ENCODE peak calls at places on chromosomes 4 and X, in four cellular contexts. C, B, O and L are unnamed samples.

GRCh38 chr4:147822128-147822527 is 90.2 kb downstream of the ARHGAP10 start:
- DNase-seq in O (no peak), B (no peak), C (no peak), L (no peak)

GRCh38 chr4:161329852-161330251 is 833.9 kb downstream of the FSTL5 start:
- DNase-seq in O (no peak), B (no peak), C (no peak), L (no peak)

GRCh38 chr4:81164623-81165416 is 50.2 kb downstream of the PRKG2 start:
- DNase-seq in O (no peak), C (no peak), B (no peak), L (no peak)

GRCh38 chr4:66662620-66663019 is 882.7 kb downstream of the CENPC start:
- DNase-seq in B (no peak), O (no peak), C (no peak), L (no peak)

GRCh38 chr4:128225148-128225547 is 62.5 kb downstream of the PGRMC2 start:
- DNase-seq in O (no peak), B (no peak), C (no peak), L (no peak)

GRCh38 chr4:1210971-1211370 is 38.0 kb downstream of the CTBP1 start:
- DNase-seq in B (no peak), O (no peak), C (no peak), L (no peak)

GRCh38 chr4:40737882-40738281 is 11.9 kb upstream of the NSUN7 start:
- DNase-seq in C (no peak), B (no peak), O (no peak), L (no peak)

GRCh38 chrX:68072016-68072415 is 361.3 kb downstream of the OPHN1 start:
- DNase-seq in B (no peak), O (no peak), C (no peak), L (no peak)

GRCh38 chr4:47334597-47335185 is 128.8 kb downstream of the COMMD8 start:
- DNase-seq in B (no peak), O (no peak), C (no peak), L (no peak)

GRCh38 chr4:972651-973424 is 531 bp downstream of the DGKQ start:
- DNase-seq in B (no peak), O (peak), C (peak), L (peak)

GRCh38 chrX:84046403-84046984 is 141.5 kb downstream of the RPS6KA6 start:
- DNase-seq in B (no peak), C (peak), O (peak), L (peak)

GRCh38 chr4:173316060-173316459 is 18.1 kb downstream of the HMGB2 start:
- DNase-seq in O (no peak), C (no peak), B (no peak), L (no peak)

GRCh38 chr4:173318648-173319211 is 15.4 kb downstream of the HMGB2 start:
- DNase-seq in C (peak), B (no peak), O (peak), L (no peak)

GRCh38 chr4:173319696-173320095 is 14.5 kb downstream of the HMGB2 start:
- DNase-seq in C (no peak), O (no peak), B (no peak), L (no peak)

GRCh38 chr4:173314715-173315114 is 19.4 kb downstream of the HMGB2 start:
- DNase-seq in C (no peak), O (no peak), B (no peak), L (no peak)

GRCh38 chr4:173317003-173317402 is 17.2 kb downstream of the HMGB2 start:
- DNase-seq in C (peak), B (no peak), O (peak), L (peak)
- TF ChIP-seq USF1 in C (no peak), B (no peak), O (no peak), L (no peak)

GRCh38 chr4:101037249-101037648 is 310.1 kb downstream of the PPP3CA start:
- DNase-seq in B (no peak), O (no peak), C (no peak), L (no peak)
- TF ChIP-seq USF1 in B (no peak), O (no peak), C (no peak), L (no peak)

GRCh38 chr4:95050980-95051688 is 293.4 kb downstream of the BMPR1B start:
- DNase-seq in O (no peak), C (no peak), B (no peak), L (peak)
- TF ChIP-seq USF1 in O (no peak), C (no peak), B (no peak), L (no peak)

GRCh38 chrX:137823257-137823656 is 257.3 kb downstream of the ZIC3 start:
- DNase-seq in B (no peak), O (no peak), C (peak), L (no peak)
- TF ChIP-seq USF1 in B (no peak), O (no peak), C (no peak), L (no peak)

DNA sequence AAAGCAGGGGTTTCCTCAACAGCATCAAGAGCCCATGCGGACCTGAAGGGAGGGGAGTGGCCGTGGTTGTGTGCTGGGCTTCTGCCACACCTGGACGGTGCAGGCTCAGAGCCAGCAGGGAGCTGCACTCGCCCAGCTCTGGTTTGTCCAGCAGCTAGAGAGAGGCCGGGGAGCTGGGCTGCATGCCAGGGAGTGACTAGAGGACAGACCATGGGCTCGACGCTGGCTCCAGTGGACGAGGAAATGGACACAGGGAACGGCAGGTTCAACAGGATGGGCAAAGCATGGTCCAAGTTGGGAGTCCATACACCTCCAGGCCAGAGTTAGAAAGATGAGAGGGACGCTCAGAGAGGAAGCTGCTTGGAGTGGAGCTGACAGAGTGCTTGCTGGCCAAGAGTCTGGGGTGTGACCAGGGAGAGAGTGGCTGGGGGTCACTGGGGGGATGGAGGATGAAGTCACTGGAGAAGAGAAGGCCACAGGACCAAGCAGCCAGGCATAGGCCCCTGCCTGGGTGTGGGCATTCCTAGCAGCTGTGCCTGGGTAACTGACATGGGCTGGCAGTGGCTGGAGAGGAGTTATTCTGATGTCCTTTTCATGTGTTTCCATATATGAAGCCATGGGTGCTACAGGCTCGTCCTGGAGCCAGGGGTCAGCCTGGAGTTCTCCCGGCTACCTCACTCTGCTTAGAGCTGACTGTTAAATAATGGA is 42.8 kb downstream of the HTT-AS start:
- DNase-seq in C (peak), B (no peak), O (no peak), L (no peak)
- TF ChIP-seq USF1 in C (no peak), B (no peak), O (no peak), L (no peak)

DNA sequence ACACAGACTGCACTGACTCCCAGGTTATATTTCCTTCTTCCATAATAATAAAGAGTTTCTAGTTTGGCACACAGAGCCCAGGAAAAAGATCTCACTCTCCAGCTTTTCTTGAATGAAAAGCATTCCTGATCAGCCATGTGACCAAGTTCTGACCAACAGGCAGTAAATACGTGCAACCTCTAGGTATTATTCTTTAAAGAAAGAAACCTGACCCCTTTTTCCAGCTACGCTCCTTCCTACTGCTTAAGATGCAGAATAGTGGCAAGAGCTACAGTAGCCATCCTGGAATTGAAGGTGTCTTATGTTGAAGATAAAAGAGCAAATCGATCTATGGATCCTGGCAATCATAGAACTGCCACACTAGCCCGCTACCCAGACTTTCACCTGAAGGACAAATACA is 76.7 kb downstream of the LRBA start:
- DNase-seq in B (no peak), O (no peak), C (no peak), L (no peak)
- TF ChIP-seq USF1 in B (no peak), O (no peak), C (no peak), L (peak)